ENCODE peak calls at places on chromosomes 16 and 17, in nine cellular contexts. E, A, T, I, U, P, O, F and N are unnamed samples. For H3K4me1, the result is how much of the 10 kb centered on the place peaks cover.

GRCh38 chr17:54903375-54903774 is 2.7 kb downstream of the TOM1L1 start:
- DNase-seq in U (no peak), I (peak), F (no peak), A (no peak), O (no peak), T (no peak), E (no peak), P (no peak), N (no peak)

GRCh38 chr16:72840591-72841381 is 207.1 kb downstream of the ZFHX3 start:
- DNase-seq in I (peak), F (no peak), T (no peak), E (no peak), O (no peak), A (no peak), P (no peak), U (no peak), N (no peak)

GRCh38 chr17:80529104-80529903 is 15.3 kb upstream of the RPTOR start:
- DNase-seq in A (no peak), F (no peak), E (no peak), T (no peak), I (no peak), U (no peak), P (no peak), O (no peak), N (no peak)

GRCh38 chr17:185445-186138 is 4.1 kb upstream of the DOC2B start:
- DNase-seq in F (no peak), E (peak), P (no peak), O (peak), U (no peak), T (no peak), A (no peak), I (no peak), N (no peak)

GRCh38 chr16:31476305-31477219 is 4.6 kb downstream of the TGFB1I1 start:
- DNase-seq in P (no peak), E (peak), U (no peak), A (no peak), O (peak), T (no peak), F (peak), I (no peak), N (no peak)

GRCh38 chr17:61157246-61157887 is 242.3 kb upstream of the TBX2 start:
- DNase-seq in P (no peak), E (no peak), U (no peak), T (no peak), A (peak), I (peak), O (no peak), F (no peak), N (peak)

GRCh38 chr17:37148171-37148570 is 199.4 kb downstream of the AATF start:
- DNase-seq in P (no peak), O (no peak), T (no peak), F (no peak), A (no peak), E (no peak), U (no peak), I (peak), N (no peak)

GRCh38 chr17:19398301-19399181 is 11.6 kb upstream of the MFAP4 start:
- DNase-seq in U (no peak), F (no peak), I (peak), T (peak), E (no peak), P (no peak), O (no peak), A (no peak), N (no peak)

GRCh38 chr16:64012166-64012565 is 1109.7 kb downstream of the CDH11 start:
- DNase-seq in I (no peak), T (no peak), U (no peak), E (no peak), O (no peak), A (no peak), F (no peak), P (no peak), N (no peak)

GRCh38 chr17:5676012-5676411 is 91.7 kb upstream of the NLRP1 start:
- DNase-seq in F (no peak), A (no peak), P (no peak), O (no peak), U (no peak), I (no peak), T (no peak), E (no peak), N (no peak)

GRCh38 chr16:79190542-79190941 is 410.0 kb downstream of the MAF start:
- DNase-seq in O (no peak), E (no peak), I (no peak), U (no peak), P (no peak), T (no peak), F (no peak), A (no peak), N (no peak)

GRCh38 chr17:1473170-1473569 is 17.1 kb upstream of the CRK start:
- DNase-seq in T (no peak), I (no peak), U (no peak), A (no peak), E (peak), P (no peak), F (no peak), O (no peak), N (no peak)

GRCh38 chr17:48747445-48748363 is 19.2 kb upstream of the HOXB13 start:
- DNase-seq in I (no peak), E (no peak), A (no peak), O (no peak), F (no peak), P (no peak), U (no peak), T (peak), N (no peak)

GRCh38 chr16:66026211-66026610 is 340.3 kb upstream of the CDH5 start:
- DNase-seq in I (no peak), T (peak), A (no peak), O (no peak), F (no peak), E (no peak), P (peak), U (no peak), N (no peak)

GRCh38 chr16:1472974-1473373 is 1.9 kb downstream of the CLCN7 start:
- DNase-seq in A (no peak), F (no peak), O (no peak), P (no peak), E (no peak), U (no peak), I (no peak), T (no peak), N (no peak)

GRCh38 chr17:28883967-28884702 is 13.4 kb downstream of the FLOT2 start:
- DNase-seq in T (no peak), A (no peak), E (no peak), O (no peak), P (no peak), I (no peak), U (no peak), F (no peak), N (no peak)
- H3K4me1 ChIP-seq in T (under half), A (under half), E (under half), O (under half), P (under half), I (under half), U (under half), F (under half), N (under half)

GRCh38 chr17:78337244-78338109 is 22.4 kb downstream of the SOCS3 start:
- DNase-seq in I (peak), F (no peak), P (no peak), O (no peak), U (no peak), T (peak), E (no peak), A (peak), N (no peak)
- H3K4me1 ChIP-seq in I (under half), F (under half), P (under half), O (under half), U (half or more), T (half or more), E (half or more), A (half or more), N (under half)

GRCh38 chr17:57102122-57102521 is 17.1 kb downstream of the AKAP1 start:
- DNase-seq in T (no peak), I (no peak), P (no peak), F (no peak), U (no peak), E (no peak), A (no peak), O (no peak), N (no peak)

GRCh38 chr17:57097832-57098421 is 12.9 kb downstream of the AKAP1 start:
- DNase-seq in E (no peak), F (no peak), I (peak), A (no peak), P (no peak), O (no peak), T (peak), U (no peak), N (peak)

GRCh38 chr17:57104461-57105175 is 19.6 kb downstream of the AKAP1 start:
- DNase-seq in F (no peak), T (peak), U (no peak), A (no peak), P (no peak), E (no peak), O (no peak), I (no peak), N (no peak)

GRCh38 chr17:57096472-57097198 is 11.6 kb downstream of the AKAP1 start:
- DNase-seq in O (no peak), T (no peak), I (no peak), F (no peak), U (no peak), P (no peak), A (no peak), E (no peak), N (no peak)

DNA sequence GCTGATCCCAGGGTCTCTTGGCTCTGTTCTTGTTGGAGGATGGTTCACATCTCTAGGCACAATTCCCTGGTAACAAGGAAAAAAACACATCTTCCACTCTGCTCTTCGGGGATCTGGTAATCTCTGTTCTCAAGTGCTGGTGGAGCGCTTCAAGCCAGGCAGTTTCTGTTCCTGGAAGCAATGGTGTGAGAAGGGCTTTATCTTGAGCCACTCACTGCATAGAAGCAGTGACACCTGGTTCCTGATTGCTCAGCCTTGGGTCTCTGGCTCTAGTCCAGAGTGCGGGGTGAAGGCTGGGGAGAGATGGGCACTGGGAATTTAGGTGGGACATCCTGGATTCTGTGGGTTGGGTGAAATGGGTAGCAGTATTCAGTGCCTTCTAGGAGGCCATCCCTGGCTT is 14.1 kb downstream of the AKAP1 start:
- DNase-seq in E (no peak), I (no peak), U (no peak), F (no peak), A (no peak), O (no peak), P (no peak), T (no peak), N (no peak)
- H3K4me1 ChIP-seq in E (under half), I (under half), U (under half), F (under half), A (under half), O (under half), P (under half), T (under half), N (under half)

DNA sequence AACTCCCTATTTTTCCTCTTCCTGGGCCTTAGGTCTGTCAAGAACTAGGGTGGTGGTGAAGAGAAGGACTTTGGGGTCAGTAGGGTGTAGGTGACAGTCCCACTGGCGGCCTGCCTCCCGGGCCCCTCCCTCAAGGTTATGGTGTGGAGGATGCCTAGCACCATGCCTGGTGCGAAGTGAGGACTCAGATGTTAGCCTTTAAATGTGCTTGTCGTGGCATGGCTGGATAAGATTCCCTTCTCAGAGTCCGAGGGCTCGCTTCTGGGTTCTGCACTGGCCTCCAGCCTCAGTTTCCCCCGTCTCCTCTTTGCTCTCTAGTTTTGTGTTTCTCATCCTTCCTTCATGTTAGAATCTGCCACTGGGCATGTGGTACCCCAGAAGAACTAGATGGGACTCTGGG is 32.0 kb downstream of the HAPSTR1 start:
- DNase-seq in U (no peak), P (no peak), E (no peak), I (no peak), O (no peak), F (no peak), T (no peak), A (no peak), N (no peak)
- H3K4me1 ChIP-seq in U (half or more), P (under half), E (under half), I (under half), O (under half), F (under half), T (under half), A (half or more), N (under half)

GRCh38 chr17:65314212-65314611 is 177.0 kb downstream of the RGS9 start:
- DNase-seq in P (no peak), I (no peak), T (no peak), F (no peak), E (no peak), U (no peak), A (no peak), O (no peak), N (no peak)
- H3K4me1 ChIP-seq in P (under half), I (under half), T (under half), F (under half), E (under half), U (under half), A (under half), O (under half), N (under half)

GRCh38 chr17:72077326-72077960 is 43.4 kb upstream of the SOX9 start:
- DNase-seq in U (peak), E (no peak), P (peak), A (no peak), F (no peak), I (no peak), O (no peak), T (peak), N (no peak)
- H3K4me1 ChIP-seq in U (under half), E (under half), P (under half), A (under half), F (under half), I (under half), O (under half), T (under half), N (under half)

DNA sequence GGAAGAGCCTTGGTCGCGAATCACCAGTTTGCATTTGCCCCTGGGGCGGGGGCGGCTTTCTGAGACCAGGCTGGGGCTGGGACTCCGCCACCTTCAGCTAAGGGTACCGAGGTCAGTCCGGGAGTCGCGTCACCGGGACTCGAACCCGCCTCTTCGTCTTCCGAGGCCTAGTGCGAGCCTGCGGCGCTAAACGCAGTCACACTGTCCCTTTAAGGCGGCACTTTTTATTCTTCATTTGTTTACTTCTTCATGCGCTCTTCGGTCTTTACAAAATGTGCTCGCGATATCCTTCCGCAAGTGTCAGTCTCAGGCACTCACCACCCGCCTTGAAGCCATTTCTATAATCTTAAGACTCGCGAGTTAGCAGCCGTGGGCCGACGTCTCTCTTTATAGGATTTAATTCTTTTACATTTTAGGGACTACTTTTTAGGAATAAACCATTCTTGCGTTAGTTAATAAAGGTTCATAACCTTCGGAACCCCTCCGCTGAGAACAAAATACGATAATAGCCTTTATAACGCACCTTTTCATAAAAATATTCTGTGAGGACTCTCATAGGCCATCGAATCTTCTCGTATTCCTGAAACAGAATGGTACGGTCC is 593 bp upstream of the HEXIM1 start:
- DNase-seq in U (peak), E (peak), P (no peak), I (peak), F (peak), A (peak), T (peak), O (peak), N (peak)
- H3K4me1 ChIP-seq in U (under half), E (half or more), P (under half), I (under half), F (under half), A (under half), T (under half), O (under half), N (under half)

GRCh38 chr16:14303654-14304394 is 232.7 kb downstream of the MRTFB start:
- DNase-seq in A (no peak), T (no peak), E (no peak), U (no peak), O (no peak), P (no peak), F (no peak), I (no peak), N (no peak)
- H3K4me1 ChIP-seq in A (under half), T (under half), E (under half), U (half or more), O (under half), P (under half), F (under half), I (under half), N (under half)

GRCh38 chr17:77475012-77475976 is 334.5 kb downstream of the SEC14L1 start:
- DNase-seq in I (peak), O (peak), U (no peak), E (peak), F (peak), A (no peak), P (no peak), T (no peak), N (no peak)

GRCh38 chr17:77476920-77477805 is 336.4 kb downstream of the SEC14L1 start:
- DNase-seq in T (peak), O (peak), A (no peak), E (no peak), P (no peak), U (no peak), I (peak), F (no peak), N (no peak)

GRCh38 chr17:77476498-77476897 is 335.7 kb downstream of the SEC14L1 start:
- DNase-seq in T (no peak), U (no peak), O (peak), F (no peak), A (no peak), E (no peak), I (no peak), P (no peak), N (no peak)

GRCh38 chr17:77474292-77474988 is 333.7 kb downstream of the SEC14L1 start:
- DNase-seq in T (no peak), F (no peak), O (no peak), A (no peak), U (no peak), E (no peak), P (no peak), I (peak), N (no peak)

DNA sequence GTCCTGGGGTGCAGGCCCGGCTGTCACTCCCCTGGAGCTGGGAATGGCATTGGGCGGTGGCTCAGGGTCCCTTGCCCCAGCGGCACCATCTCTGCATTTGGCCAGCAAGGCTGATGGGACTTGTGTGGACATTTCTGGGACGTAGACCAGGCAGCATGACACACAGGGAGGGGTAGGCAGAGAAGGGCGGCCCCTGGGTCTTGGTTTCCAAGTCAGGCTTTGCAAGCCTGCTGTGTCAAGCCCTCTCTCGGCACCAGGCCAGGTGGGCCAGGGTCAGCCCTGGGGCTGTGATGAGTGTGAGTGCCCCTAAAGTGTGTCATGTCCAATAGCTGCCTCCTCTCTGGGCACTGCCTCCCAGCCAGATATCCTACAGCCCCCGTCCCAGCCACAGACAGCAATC is 335.2 kb downstream of the SEC14L1 start:
- DNase-seq in O (peak), T (peak), I (no peak), U (no peak), E (no peak), A (no peak), P (no peak), F (no peak), N (no peak)
- H3K4me1 ChIP-seq in O (half or more), T (under half), I (half or more), U (half or more), E (half or more), A (half or more), P (under half), F (half or more), N (under half)